ENCODE peak calls at places on chromosomes 1 and 21, in six cellular contexts. M is fibroblast of the conjunctiva, K is MCF 10A, V is amniotic stem cell, D is suprapubic skin, L is AG04449. J is an unnamed sample.
A peak's percentile ranks its signal among the peaks of the same experiment; 100 is the strongest.

GRCh38 chr1:160520582-160520981 is 2.5 kb downstream of the SLAMF6 start:
- DNase-seq in L (no peak), M (no peak), V (no peak), D (no peak), K (peak; percentile 32), J (no peak)

GRCh38 chr1:71193153-71193552 is 112.3 kb upstream of the ZRANB2 start:
- DNase-seq in M (no peak), D (no peak), V (no peak), K (no peak), L (no peak), J (no peak)

GRCh38 chr1:167297222-167298214 is 76.8 kb downstream of the POU2F1 start:
- DNase-seq in V (no peak), M (peak; percentile 18), L (no peak), D (no peak), K (peak; percentile 84), J (no peak)

GRCh38 chr1:86429122-86429725 is 5.3 kb downstream of the CLCA2 start:
- DNase-seq in V (no peak), D (no peak), L (no peak), M (no peak), K (no peak), J (no peak)

GRCh38 chr1:204202481-204202880 is 6.2 kb upstream of the KISS1 start:
- DNase-seq in V (no peak), L (no peak), M (no peak), K (no peak), D (peak; percentile 25), J (no peak)

GRCh38 chr1:241614144-241614543 is 26.0 kb downstream of the CHML start:
- DNase-seq in L (no peak), K (no peak), V (no peak), M (no peak), D (no peak), J (no peak)

GRCh38 chr1:84409888-84410287 is 11.6 kb downstream of the DNASE2B start:
- DNase-seq in V (no peak), D (no peak), M (no peak), K (no peak), L (no peak), J (no peak)

GRCh38 chr21:39915881-39916280 is 48.6 kb downstream of the PCP4 start:
- DNase-seq in D (no peak), M (no peak), V (no peak), K (no peak), L (no peak), J (no peak)

GRCh38 chr21:36854391-36854790 is 112.1 kb downstream of the HLCS start:
- DNase-seq in M (peak; percentile 23), D (no peak), V (no peak), K (peak; percentile 53), L (no peak), J (peak; percentile 37)

GRCh38 chr1:41713557-41714327 is 205.0 kb downstream of the HIVEP3 start:
- DNase-seq in V (peak; percentile 35), M (peak; percentile 9), K (peak; percentile 31), L (no peak), D (no peak), J (no peak)

GRCh38 chr1:230011333-230012092 is 55.5 kb upstream of the GALNT2 start:
- DNase-seq in K (peak; percentile 17), V (no peak), D (no peak), L (no peak), M (no peak), J (no peak)

GRCh38 chr1:234324668-234325225 is 48.5 kb upstream of the COA6 start:
- DNase-seq in D (no peak), K (no peak), V (no peak), L (no peak), M (no peak), J (no peak)

GRCh38 chr21:39799178-39799577 is 54.2 kb downstream of the IGSF5 start:
- DNase-seq in D (no peak), V (no peak), K (no peak), L (no peak), M (no peak), J (no peak)

J was measured in COR-L47.